ENCODE peak calls at places on chromosome 2, in seven cellular contexts. O, V, E, D, Y, H and J are unnamed samples.

GRCh38 chr2:223576873-223577272 is 25.3 kb downstream of the SCG2 start:
- DNase-seq in E (no peak), D (peak), O (no peak), H (no peak), V (no peak), Y (no peak), J (no peak)

GRCh38 chr2:25274868-25275574 is 66.7 kb downstream of the DNMT3A start:
- DNase-seq in O (peak), E (peak), H (no peak), V (peak), D (no peak), Y (no peak), J (no peak)

GRCh38 chr2:23376972-23377371 is 8.0 kb upstream of the KLHL29 start:
- DNase-seq in V (no peak), H (no peak), D (no peak), E (no peak), O (no peak), Y (no peak), J (no peak)

GRCh38 chr2:2409481-2409880 is 78.4 kb upstream of the MYT1L start:
- DNase-seq in D (no peak), H (no peak), E (no peak), Y (no peak), V (no peak), O (no peak), J (no peak)

GRCh38 chr2:151051584-151052220 is 210.0 kb downstream of the RBM43 start:
- DNase-seq in D (peak), V (no peak), O (no peak), E (peak), Y (no peak), H (peak), J (peak)

GRCh38 chr2:101150306-101151140 is 659 bp downstream of the TBC1D8 start:
- DNase-seq in H (peak), D (no peak), Y (peak), V (peak), O (peak), E (no peak), J (no peak)

GRCh38 chr2:165293439-165294420 is 54.5 kb downstream of the SCN2A start:
- DNase-seq in V (no peak), D (peak), O (peak), H (peak), Y (no peak), E (peak), J (peak)

GRCh38 chr2:86274265-86274917 is 63.0 kb downstream of the REEP1 start:
- DNase-seq in Y (no peak), D (peak), V (no peak), E (no peak), H (no peak), O (no peak), J (no peak)

GRCh38 chr2:165015052-165015642 is 59.8 kb upstream of the SLC38A11 start:
- DNase-seq in H (peak), E (peak), O (peak), Y (no peak), D (peak), V (no peak), J (no peak)

GRCh38 chr2:139155991-139156390 is 375.8 kb upstream of the NXPH2 start:
- DNase-seq in E (no peak), O (no peak), V (no peak), H (peak), Y (no peak), D (no peak), J (no peak)

GRCh38 chr2:212711851-212712250 is 173.2 kb upstream of the ERBB4 start:
- DNase-seq in V (no peak), Y (no peak), E (no peak), H (no peak), O (no peak), D (no peak), J (no peak)

GRCh38 chr2:107633580-107634147 is 193.0 kb upstream of the RGPD4 start:
- DNase-seq in D (no peak), Y (no peak), O (no peak), H (no peak), E (no peak), V (no peak), J (no peak)

GRCh38 chr2:232142049-232142448 is 180.5 kb downstream of the DIS3L2 start:
- DNase-seq in O (peak), Y (no peak), H (peak), E (no peak), D (peak), V (no peak), J (no peak)

DNA sequence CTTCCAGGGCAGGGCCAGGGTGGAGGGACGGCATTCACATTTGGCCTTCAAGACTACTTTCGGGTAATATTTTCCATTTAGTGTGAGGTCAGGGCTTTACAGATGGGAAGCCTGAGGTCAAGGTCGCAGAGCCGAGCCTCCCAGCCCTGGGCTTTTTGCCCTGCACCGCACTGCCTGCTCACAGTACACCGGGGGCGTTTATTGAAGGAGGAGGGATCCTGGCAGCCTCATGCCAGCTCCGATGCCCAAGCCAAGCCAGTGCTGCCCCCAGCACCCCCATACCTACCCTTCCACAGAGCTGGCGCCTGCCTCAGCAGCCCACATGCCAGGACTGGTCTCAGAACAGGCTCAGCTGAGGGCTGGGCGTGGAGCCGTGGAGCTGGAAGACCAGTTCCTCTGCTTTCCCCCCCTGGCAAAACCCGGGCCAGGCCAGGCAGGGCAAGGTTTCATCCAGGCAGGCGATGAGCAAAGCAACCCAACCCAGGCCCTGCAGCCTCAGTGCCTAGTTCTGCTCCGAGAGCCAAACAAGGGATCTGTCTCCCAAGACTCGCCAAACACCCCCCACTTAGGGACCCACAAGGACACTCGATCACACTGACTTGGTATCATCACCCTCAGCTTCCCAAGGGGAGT is 11.9 kb downstream of the SDC1 start:
- DNase-seq in D (no peak), O (peak), V (no peak), E (no peak), Y (no peak), H (no peak), J (no peak)
- H3K4me3 ChIP-seq in D (no peak), O (no peak), V (no peak), E (no peak), Y (no peak), H (no peak), J (no peak)

GRCh38 chr2:54258171-54258570 is 2.1 kb upstream of the TSPYL6 start:
- DNase-seq in V (no peak), Y (no peak), E (no peak), O (no peak), D (no peak), H (no peak), J (no peak)
- H3K4me3 ChIP-seq in V (no peak), Y (no peak), E (no peak), O (no peak), D (no peak), H (no peak), J (no peak)

DNA sequence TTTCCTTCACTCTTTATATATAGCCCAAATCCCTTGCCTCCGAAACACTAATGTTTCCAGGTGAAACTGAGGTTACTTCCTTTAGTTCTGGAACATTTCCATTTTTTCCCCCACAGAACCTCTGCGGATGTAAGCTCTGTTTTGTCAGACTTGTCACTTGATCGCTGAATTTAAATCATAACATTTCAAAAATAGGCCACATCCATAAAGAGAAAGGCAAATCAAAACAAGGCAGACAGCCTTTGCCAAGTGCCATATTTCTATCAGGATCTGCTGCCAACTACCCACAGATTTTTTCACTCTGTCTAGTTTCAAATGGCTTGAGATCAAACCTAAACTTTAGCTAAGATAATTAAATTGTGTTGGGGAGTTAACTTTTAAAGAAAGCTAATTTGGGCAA is 115.0 kb downstream of the ANKRD44 start:
- DNase-seq in O (no peak), V (no peak), H (no peak), E (no peak), D (no peak), Y (no peak), J (no peak)
- H3K4me3 ChIP-seq in O (no peak), V (no peak), H (no peak), E (peak), D (no peak), Y (no peak), J (no peak)

DNA sequence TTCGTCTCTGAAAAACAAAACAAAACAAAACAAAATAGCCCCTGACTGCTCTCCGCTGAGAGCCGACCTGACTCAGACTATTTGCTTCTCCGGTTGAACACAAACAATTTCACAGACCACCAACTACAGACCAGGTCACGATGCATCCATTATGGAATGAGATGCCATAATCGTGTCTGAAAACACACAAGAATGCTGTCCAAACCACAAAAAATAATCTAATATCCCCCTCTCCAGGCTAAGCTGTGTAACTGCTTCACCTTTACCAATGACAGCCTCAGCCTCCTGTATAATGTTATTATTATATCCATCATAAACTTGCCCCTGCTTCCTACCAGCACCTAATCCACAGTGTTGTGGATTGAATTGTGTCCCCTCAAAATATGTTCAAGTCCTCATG is 114.7 kb downstream of the DNAH6 start:
- DNase-seq in Y (no peak), E (peak), V (no peak), O (no peak), H (peak), D (peak), J (peak)
- H3K4me3 ChIP-seq in Y (no peak), E (no peak), V (no peak), O (no peak), H (no peak), D (no peak), J (no peak)

GRCh38 chr2:69190743-69191425 is 177.9 kb downstream of the ANTXR1 start:
- DNase-seq in E (no peak), H (no peak), O (no peak), V (no peak), D (no peak), Y (no peak), J (no peak)
- H3K4me3 ChIP-seq in E (no peak), H (no peak), O (no peak), V (no peak), D (no peak), Y (no peak), J (no peak)